ENCODE peak calls at places on chromosomes 12 and 14, in seven cellular contexts. M is AG04450, Q is HS-5, T is upper lobe of right lung, P is GM04504, O is posterior cingulate gyrus, L is hepatocyte. G is an unnamed sample.
A peak's percentile ranks its signal among the peaks of the same experiment; 100 is the strongest.

GRCh38 chr12:62684586-62685295 is 218.1 kb downstream of the MON2 start:
- DNase-seq in M (no peak), Q (no peak), T (no peak), P (peak; percentile 78), O (no peak), L (peak; percentile 34), G (no peak)

GRCh38 chr12:75289678-75290200 is 40.4 kb downstream of the CAPS2 start:
- DNase-seq in M (no peak), Q (peak; percentile 9), T (no peak), P (peak; percentile 3), O (no peak), L (no peak), G (peak; percentile 26)

GRCh38 chr12:9933966-9934365 is 1.8 kb upstream of the CLEC2A start:
- DNase-seq in M (no peak), Q (peak; percentile 11), T (no peak), P (peak; percentile 55), O (no peak), L (no peak), G (no peak)

GRCh38 chr14:88831285-88831684 is 6.8 kb downstream of the TTC8 start:
- DNase-seq in M (no peak), Q (no peak), T (no peak), P (peak; percentile 32), O (no peak), L (no peak), G (peak; percentile 46)

GRCh38 chr14:102772781-102773570 is 4.3 kb upstream of the TRAF3 start:
- DNase-seq in M (no peak), Q (no peak), T (no peak), P (no peak), O (no peak), L (no peak), G (peak; percentile 19)

GRCh38 chr14:91415794-91416743 is 1.6 kb downstream of the CCDC88C start:
- DNase-seq in M (no peak), Q (no peak), T (no peak), P (no peak), O (no peak), L (no peak), G (no peak)

GRCh38 chr14:52325632-52326031 is 11.5 kb downstream of the PTGER2 start:
- DNase-seq in M (peak; percentile 80), Q (no peak), T (no peak), P (no peak), O (no peak), L (no peak), G (no peak)

GRCh38 chr12:127024791-127025190 is 1242.2 kb upstream of the TMEM132C start:
- DNase-seq in M (no peak), Q (no peak), T (no peak), P (no peak), O (no peak), L (no peak), G (no peak)

GRCh38 chr14:68404652-68405183 is 388.1 kb downstream of the ZFP36L1 start:
- DNase-seq in M (no peak), Q (no peak), T (no peak), P (no peak), O (no peak), L (peak; percentile 23), G (no peak)

GRCh38 chr14:75720828-75721227 is 59.8 kb downstream of the TTLL5 start:
- DNase-seq in M (no peak), Q (no peak), T (no peak), P (no peak), O (peak; percentile 42), L (peak; percentile 77), G (no peak)